ENCODE peak calls at places on chromosomes 16 and 17, in five cellular contexts. Z is tibial nerve, W is GM20000, O is uterus, L is NCI-H1092 treated with DMSO at 0.1 percent for 48 hours. T is an unnamed sample.
A peak's percentile ranks its signal among the peaks of the same experiment; 100 is the strongest.

GRCh38 chr17:37301288-37301687 is 74.5 kb upstream of the C17orf78 start:
- DNase-seq in L (no peak), W (no peak), O (no peak), Z (no peak), T (no peak)

GRCh38 chr17:76414334-76415295 is 30.2 kb downstream of the SPHK1 start:
- DNase-seq in Z (peak; percentile 39), L (peak; percentile 86), O (peak; percentile 45), W (no peak), T (peak; percentile 47)

GRCh38 chr17:72850410-72850809 is 242.1 kb downstream of the SLC39A11 start:
- DNase-seq in O (no peak), W (no peak), Z (no peak), L (no peak), T (no peak)

GRCh38 chr17:37538991-37539659 is 49.4 kb downstream of the DUSP14 start:
- DNase-seq in L (no peak), O (no peak), Z (no peak), W (no peak), T (no peak)

GRCh38 chr16:8713635-8714097 is 39.2 kb downstream of the ABAT start:
- DNase-seq in O (no peak), Z (no peak), L (peak; percentile 45), W (no peak), T (no peak)

GRCh38 chr16:82011199-82011641 is at the start of gene SDR42E1:
- DNase-seq in Z (no peak), L (peak; percentile 29), O (no peak), W (peak; percentile 78), T (no peak)

GRCh38 chr16:10876799-10877341 is at the start of gene CIITA:
- DNase-seq in O (peak; percentile 55), L (no peak), W (peak; percentile 84), Z (peak; percentile 83), T (peak; percentile 62)

GRCh38 chr16:57271867-57272495 is 12.5 kb downstream of the PLLP start:
- DNase-seq in O (no peak), W (peak; percentile 6), Z (no peak), L (no peak), T (no peak)

GRCh38 chr16:88454315-88455057 is 1.4 kb downstream of the ZFPM1 start:
- DNase-seq in Z (no peak), L (no peak), W (peak; percentile 63), O (no peak), T (no peak)

GRCh38 chr17:66964930-66965800 is 658 bp downstream of the CACNG4 start:
- DNase-seq in W (peak; percentile 80), Z (no peak), L (peak; percentile 60), O (no peak), T (no peak)

GRCh38 chr16:17105239-17105721 is 365.5 kb downstream of the XYLT1 start:
- DNase-seq in L (no peak), O (no peak), Z (no peak), W (no peak), T (no peak)

GRCh38 chr16:85202631-85203461 is 90.6 kb upstream of the CIBAR2 start:
- DNase-seq in Z (peak; percentile 30), O (peak; percentile 90), L (no peak), W (no peak), T (no peak)

GRCh38 chr16:53892155-53892554 is 188.2 kb downstream of the FTO start:
- DNase-seq in L (peak; percentile 81), W (peak; percentile 24), Z (peak; percentile 54), O (peak; percentile 28), T (peak; percentile 64)

GRCh38 chr17:79618383-79619067 is 7.7 kb upstream of the RBFOX3 start:
- DNase-seq in L (no peak), O (peak; percentile 27), Z (no peak), W (no peak), T (no peak)

GRCh38 chr17:53142890-53143289 is 679.8 kb upstream of the KIF2B start:
- DNase-seq in L (no peak), O (no peak), Z (no peak), W (no peak), T (no peak)

GRCh38 chr17:7613769-7614421 is 802 bp downstream of the FXR2 start:
- DNase-seq in O (no peak), L (no peak), W (no peak), Z (no peak), T (no peak)

GRCh38 chr17:1650731-1651558 is 1.3 kb upstream of the RILP start:
- DNase-seq in Z (no peak), O (no peak), W (no peak), L (no peak), T (no peak)

GRCh38 chr16:56525154-56525720 is 5.4 kb upstream of the BBS2 start:
- DNase-seq in W (no peak), O (no peak), L (no peak), Z (no peak), T (no peak)

GRCh38 chr17:164536-165235 is 16.8 kb downstream of the DOC2B start:
- DNase-seq in W (peak; percentile 73), O (no peak), Z (peak; percentile 61), L (no peak), T (peak; percentile 41)

GRCh38 chr16:80440691-80441090 is 100.1 kb upstream of the DYNLRB2 start:
- DNase-seq in L (no peak), O (no peak), W (no peak), Z (no peak), T (no peak)

GRCh38 chr16:4319454-4319853 is 3.6 kb downstream of the GLIS2 start:
- DNase-seq in W (peak; percentile 76), L (no peak), O (no peak), Z (peak; percentile 48), T (no peak)

GRCh38 chr16:19179890-19180490 is 11.9 kb downstream of the SYT17 start:
- DNase-seq in Z (peak; percentile 46), L (peak; percentile 4), W (peak; percentile 81), O (no peak), T (peak; percentile 32)

GRCh38 chr16:81610144-81610842 is 165.7 kb downstream of the CMIP start:
- DNase-seq in O (peak; percentile 66), L (no peak), Z (peak; percentile 55), W (no peak), T (peak; percentile 46)

GRCh38 chr16:75065149-75065807 is 51.3 kb downstream of the LDHD start:
- DNase-seq in W (no peak), Z (no peak), O (no peak), L (no peak), T (no peak)

GRCh38 chr16:74455619-74456289 is 34.5 kb upstream of the CLEC18B start:
- DNase-seq in O (no peak), W (no peak), L (no peak), Z (no peak), T (peak; percentile 47)

GRCh38 chr17:958712-959451 is 20.7 kb downstream of the NXN start:
- DNase-seq in O (no peak), Z (no peak), L (no peak), W (no peak), T (no peak)

GRCh38 chr16:49337814-49338350 is 35.7 kb upstream of the C16orf78 start:
- DNase-seq in W (no peak), L (peak; percentile 90), O (no peak), Z (no peak), T (no peak)

GRCh38 chr16:35305476-35305875 is 1846.1 kb downstream of the TP53TG3F start:
- DNase-seq in O (no peak), W (no peak), L (no peak), Z (no peak), T (no peak)

GRCh38 chr16:63877401-63877800 is 1244.5 kb downstream of the CDH11 start:
- DNase-seq in Z (no peak), W (no peak), L (no peak), O (no peak), T (peak; percentile 64)

GRCh38 chr16:88926374-88926990 is 50.5 kb downstream of the CBFA2T3 start:
- DNase-seq in L (no peak), O (no peak), W (no peak), Z (no peak), T (no peak)

GRCh38 chr16:1466968-1467521 is 7.8 kb downstream of the CLCN7 start:
- DNase-seq in O (no peak), Z (no peak), W (no peak), L (no peak), T (no peak)

GRCh38 chr16:15853021-15853420 is 3.8 kb downstream of the MYH11 start:
- DNase-seq in W (no peak), L (no peak), Z (no peak), O (no peak), T (no peak)

GRCh38 chr16:2081685-2082084 is 33.9 kb downstream of the TSC2 start:
- DNase-seq in O (no peak), L (no peak), Z (no peak), W (no peak), T (no peak)

GRCh38 chr17:2343421-2343820 is 6.1 kb downstream of the SGSM2 start:
- DNase-seq in W (no peak), L (no peak), O (no peak), Z (no peak), T (no peak)

GRCh38 chr16:9138021-9138680 is 46.7 kb downstream of the HAPSTR1 start:
- DNase-seq in W (no peak), O (no peak), L (no peak), Z (no peak), T (no peak)

GRCh38 chr17:75959839-75960511 is 19.0 kb downstream of the ACOX1 start:
- DNase-seq in O (no peak), W (no peak), Z (no peak), L (no peak), T (no peak)